ENCODE peak calls at places on chromosomes 1 and 21, in seven cellular contexts. N is HCT116, X is K562, T is HepG2, U is WTC11, H is H1, E is GM12878. J is an unnamed sample.
A peak's percentile ranks its signal among the peaks of the same experiment; 100 is the strongest.

GRCh38 chr21:15730484-15731242 is 881 bp downstream of the USP25 start:
- DNase-seq in N (no peak), X (peak; percentile 29), T (no peak), U (no peak), H (no peak), E (no peak), J (no peak)

GRCh38 chr1:213245270-213245669 is 194.2 kb downstream of the RPS6KC1 start:
- DNase-seq in N (no peak), X (no peak), T (peak; percentile 28), U (no peak), H (no peak), E (no peak), J (no peak)

GRCh38 chr1:28983509-28984310 is 69.3 kb downstream of the EPB41 start:
- DNase-seq in N (no peak), X (no peak), T (peak; percentile 79), U (peak; percentile 47), H (no peak), E (no peak), J (no peak)

GRCh38 chr1:176602388-176603004 is 139.5 kb downstream of the PAPPA2 start:
- DNase-seq in N (no peak), X (no peak), T (no peak), U (no peak), H (no peak), E (no peak), J (no peak)

GRCh38 chr21:19648376-19648775 is 1244.8 kb upstream of the TMPRSS15 start:
- DNase-seq in N (no peak), X (no peak), T (no peak), U (no peak), H (no peak), E (no peak), J (no peak)

GRCh38 chr21:14850394-14850793 is 214.4 kb downstream of the NRIP1 start:
- DNase-seq in N (no peak), X (no peak), T (no peak), U (no peak), H (no peak), E (no peak), J (no peak)

GRCh38 chr1:40379785-40380452 is 6.4 kb downstream of the SMAP2 start:
- DNase-seq in N (no peak), X (no peak), T (no peak), U (no peak), H (no peak), E (no peak), J (no peak)

GRCh38 chr21:46118871-46119564 is 21.1 kb downstream of the COL6A2 start:
- DNase-seq in N (no peak), X (no peak), T (no peak), U (peak; percentile 5), H (no peak), E (no peak), J (no peak)

GRCh38 chr1:201089621-201090020 is 22.6 kb downstream of the CACNA1S start:
- DNase-seq in N (no peak), X (no peak), T (no peak), U (no peak), H (no peak), E (no peak), J (no peak)

GRCh38 chr1:68725353-68725752 is 228.5 kb upstream of the DEPDC1 start:
- DNase-seq in N (no peak), X (no peak), T (no peak), U (no peak), H (no peak), E (no peak), J (no peak)

GRCh38 chr1:93346472-93346991 is 825 bp downstream of the DR1 start:
- DNase-seq in N (no peak), X (peak; percentile 29), T (peak; percentile 24), U (no peak), H (no peak), E (no peak), J (peak; percentile 27)

GRCh38 chr1:89088597-89088996 is 23.6 kb upstream of the GBP1 start:
- DNase-seq in N (no peak), X (no peak), T (peak; percentile 23), U (no peak), H (no peak), E (no peak), J (no peak)

GRCh38 chr1:12019858-12020509 is 686 bp downstream of the MIIP start:
- DNase-seq in N (no peak), X (peak; percentile 69), T (no peak), U (no peak), H (no peak), E (no peak), J (no peak)

GRCh38 chr1:63892632-63893395 is 119.0 kb downstream of the ROR1 start:
- DNase-seq in N (no peak), X (no peak), T (no peak), U (no peak), H (no peak), E (peak; percentile 80), J (no peak)

GRCh38 chr1:172935062-172935592 is 115.6 kb downstream of the TNFSF18 start:
- DNase-seq in N (no peak), X (no peak), T (no peak), U (no peak), H (no peak), E (no peak), J (no peak)

GRCh38 chr1:231040019-231040799 is at the start of gene FAM89A:
- DNase-seq in N (peak; percentile 4), X (peak; percentile 99), T (no peak), U (peak; percentile 38), H (no peak), E (no peak), J (peak; percentile 96)

GRCh38 chr1:48203287-48203900 is 19.1 kb upstream of the SLC5A9 start:
- DNase-seq in N (peak; percentile 23), X (peak; percentile 75), T (peak; percentile 33), U (no peak), H (no peak), E (no peak), J (peak; percentile 45)

GRCh38 chr1:56404561-56405030 is 174.8 kb downstream of the PLPP3 start:
- DNase-seq in N (no peak), X (no peak), T (no peak), U (no peak), H (no peak), E (no peak), J (no peak)

GRCh38 chr1:50717327-50717726 is 242.7 kb downstream of the FAF1 start:
- DNase-seq in N (no peak), X (no peak), T (peak; percentile 1), U (no peak), H (no peak), E (no peak), J (no peak)
- TF ChIP-seq SP1 in N (no peak), X (no peak), T (no peak), U (no peak), H (no peak), E (no peak), J (no peak)

DNA sequence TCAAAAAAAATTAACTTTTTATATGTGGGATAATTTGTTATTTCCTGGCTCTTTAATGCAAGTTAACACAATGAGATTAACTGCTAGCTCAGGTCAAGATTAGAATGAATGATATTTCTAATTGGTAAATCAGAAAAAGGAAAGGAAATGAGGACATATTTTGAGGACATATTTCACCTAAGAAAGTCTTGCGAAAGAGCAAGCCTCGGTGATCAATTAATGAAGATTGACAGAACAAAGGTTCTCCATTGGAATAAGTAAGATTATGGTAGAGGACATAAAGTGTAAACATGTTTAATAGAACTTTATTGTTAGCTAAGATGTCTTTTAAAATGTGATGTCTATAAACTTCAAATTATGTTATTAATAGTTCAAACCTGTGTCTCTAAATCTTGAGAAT is 1617.8 kb downstream of the KCNT2 start:
- DNase-seq in N (no peak), X (no peak), T (no peak), U (no peak), H (no peak), E (no peak), J (no peak)
- TF ChIP-seq SP1 in N (no peak), X (no peak), T (no peak), U (no peak), H (no peak), E (no peak), J (no peak)

DNA sequence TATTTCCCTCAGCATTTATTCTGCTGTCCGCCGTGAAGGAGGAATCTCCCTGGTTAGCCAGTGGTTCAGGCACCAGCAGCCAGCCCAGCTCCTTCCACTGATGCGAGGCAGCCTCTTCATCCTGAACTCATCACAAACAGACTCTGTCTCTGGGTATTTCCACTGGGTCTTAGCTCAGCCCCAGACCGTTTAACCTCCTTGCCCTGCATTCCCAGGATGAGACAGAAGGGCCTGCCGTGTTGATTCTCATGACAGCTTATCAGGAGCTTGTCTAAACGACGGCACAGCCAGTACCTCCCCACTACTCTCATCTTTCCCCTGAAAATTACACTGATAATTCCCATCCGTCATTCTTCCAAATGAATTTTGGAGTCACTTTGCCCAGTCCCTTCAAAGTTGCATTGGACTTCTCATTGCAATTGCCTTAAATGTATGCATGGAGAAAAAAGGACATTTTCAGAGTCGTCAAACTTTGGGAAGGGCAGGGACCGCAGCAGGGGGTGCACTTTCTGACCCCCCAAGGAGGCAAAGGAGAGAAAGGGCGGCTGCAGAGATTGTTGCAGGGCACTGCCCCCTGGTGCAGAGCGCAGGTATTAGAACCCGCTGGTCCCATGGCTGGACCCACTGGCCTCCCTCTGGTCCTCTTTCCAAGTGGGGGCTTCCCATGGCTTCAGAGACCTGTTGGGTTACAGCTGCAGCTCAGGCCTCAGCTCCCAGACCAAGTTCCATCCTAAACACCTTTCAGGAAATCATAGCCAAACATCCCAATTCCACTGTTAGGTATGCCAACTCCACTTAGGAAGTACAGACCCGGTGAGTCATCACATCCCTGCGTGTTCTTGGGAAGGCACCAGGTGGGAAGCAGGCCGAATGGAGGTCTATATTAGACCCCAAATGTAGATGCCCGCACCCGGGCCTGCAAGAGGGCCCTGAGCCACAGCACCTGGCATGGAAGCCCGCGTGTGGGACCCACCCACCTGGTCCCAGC is 3.7 kb upstream of the MEGF6 start:
- DNase-seq in N (no peak), X (peak; percentile 68), T (no peak), U (peak; percentile 74), H (no peak), E (no peak), J (peak; percentile 43)
- TF ChIP-seq SP1 in N (no peak), X (no peak), T (no peak), U (no peak), H (no peak), E (no peak), J (no peak)

GRCh38 chr1:183699643-183700160 is 46.6 kb upstream of the APOBEC4 start:
- DNase-seq in N (no peak), X (no peak), T (peak; percentile 99), U (no peak), H (no peak), E (no peak), J (no peak)
- TF ChIP-seq SP1 in N (no peak), X (no peak), T (no peak), U (no peak), H (no peak), E (no peak), J (no peak)

GRCh38 chr1:238777551-238777950 is 608.8 kb upstream of the CHRM3 start:
- DNase-seq in N (no peak), X (no peak), T (no peak), U (no peak), H (no peak), E (no peak), J (no peak)
- TF ChIP-seq SP1 in N (no peak), X (no peak), T (no peak), U (no peak), H (no peak), E (no peak), J (no peak)

GRCh38 chr1:10950316-10951172 is 61.9 kb upstream of the TARDBP start:
- DNase-seq in N (no peak), X (no peak), T (no peak), U (no peak), H (no peak), E (no peak), J (no peak)
- TF ChIP-seq SP1 in N (no peak), X (no peak), T (no peak), U (no peak), H (no peak), E (no peak), J (no peak)

GRCh38 chr1:238658766-238659165 is 727.6 kb upstream of the CHRM3 start:
- DNase-seq in N (no peak), X (no peak), T (no peak), U (no peak), H (no peak), E (no peak), J (no peak)
- TF ChIP-seq SP1 in N (no peak), X (no peak), T (no peak), U (no peak), H (no peak), E (no peak), J (no peak)